ENCODE peak calls at places on chromosomes 7 and 10, in six cellular contexts. One of them, this sample, is unnamed. For H3K36me3 and H3K4me1, the result is how much of the 10 kb centered on the place peaks cover.

GRCh38 chr7:30348083-30348560 is 63.7 kb downstream of the ZNRF2 start:
- DNase-seq in uterus: no peak
- DNase-seq in Panc1: peak
- DNase-seq in upper lobe of right lung: no peak
- DNase-seq in SK-N-SH: no peak
- DNase-seq in lower lobe of right lung: no peak
- DNase-seq in this sample: no peak

GRCh38 chr7:26436996-26437547 is 145.4 kb downstream of the SNX10 start:
- DNase-seq in uterus: no peak
- DNase-seq in Panc1: no peak
- DNase-seq in upper lobe of right lung: no peak
- DNase-seq in SK-N-SH: no peak
- DNase-seq in lower lobe of right lung: no peak
- DNase-seq in this sample: no peak

GRCh38 chr10:29501692-29502091 is 133.1 kb downstream of the SVIL start:
- DNase-seq in uterus: no peak
- DNase-seq in Panc1: no peak
- DNase-seq in upper lobe of right lung: no peak
- DNase-seq in SK-N-SH: no peak
- DNase-seq in lower lobe of right lung: no peak
- DNase-seq in this sample: no peak

GRCh38 chr10:103493362-103493871 is at the start of gene NEURL1:
- DNase-seq in uterus: no peak
- DNase-seq in Panc1: no peak
- DNase-seq in upper lobe of right lung: no peak
- DNase-seq in SK-N-SH: peak
- DNase-seq in lower lobe of right lung: no peak
- DNase-seq in this sample: no peak

GRCh38 chr7:6148724-6149360 is 117.7 kb downstream of the ANKRD61 start:
- DNase-seq in uterus: no peak
- DNase-seq in Panc1: no peak
- DNase-seq in upper lobe of right lung: no peak
- DNase-seq in SK-N-SH: no peak
- DNase-seq in lower lobe of right lung: no peak
- DNase-seq in this sample: no peak

GRCh38 chr10:74013004-74013403 is 15.1 kb downstream of the VCL start:
- DNase-seq in uterus: no peak
- DNase-seq in Panc1: no peak
- DNase-seq in upper lobe of right lung: no peak
- DNase-seq in SK-N-SH: no peak
- DNase-seq in lower lobe of right lung: no peak
- DNase-seq in this sample: no peak

GRCh38 chr10:63115732-63116383 is 17.3 kb upstream of the NRBF2 start:
- DNase-seq in uterus: peak
- DNase-seq in Panc1: no peak
- DNase-seq in upper lobe of right lung: peak
- DNase-seq in SK-N-SH: no peak
- DNase-seq in lower lobe of right lung: peak
- DNase-seq in this sample: peak

GRCh38 chr10:101938316-101939272 is 95.0 kb upstream of the KCNIP2 start:
- DNase-seq in uterus: no peak
- DNase-seq in Panc1: peak
- DNase-seq in upper lobe of right lung: no peak
- DNase-seq in SK-N-SH: no peak
- DNase-seq in lower lobe of right lung: no peak
- DNase-seq in this sample: no peak

GRCh38 chr10:29966269-29966668 is 93.1 kb downstream of the JCAD start:
- DNase-seq in uterus: no peak
- DNase-seq in Panc1: no peak
- DNase-seq in upper lobe of right lung: no peak
- DNase-seq in SK-N-SH: no peak
- DNase-seq in lower lobe of right lung: no peak
- DNase-seq in this sample: peak

GRCh38 chr10:50431118-50431517 is 179.8 kb upstream of the ASAH2 start:
- DNase-seq in uterus: no peak
- DNase-seq in Panc1: no peak
- DNase-seq in upper lobe of right lung: no peak
- DNase-seq in SK-N-SH: no peak
- DNase-seq in lower lobe of right lung: no peak
- DNase-seq in this sample: no peak

GRCh38 chr7:101816499-101817030 is 861 bp upstream of the CUX1 start:
- DNase-seq in uterus: peak
- DNase-seq in Panc1: no peak
- DNase-seq in upper lobe of right lung: peak
- DNase-seq in SK-N-SH: peak
- DNase-seq in lower lobe of right lung: peak
- DNase-seq in this sample: peak

GRCh38 chr10:52752261-52752660 is 20.3 kb downstream of the MBL2 start:
- DNase-seq in uterus: no peak
- DNase-seq in Panc1: no peak
- DNase-seq in upper lobe of right lung: no peak
- DNase-seq in SK-N-SH: no peak
- DNase-seq in lower lobe of right lung: no peak
- DNase-seq in this sample: no peak

GRCh38 chr7:36039671-36040070 is 113.4 kb upstream of the EEPD1 start:
- DNase-seq in uterus: no peak
- DNase-seq in Panc1: no peak
- DNase-seq in upper lobe of right lung: no peak
- DNase-seq in SK-N-SH: no peak
- DNase-seq in lower lobe of right lung: no peak
- DNase-seq in this sample: no peak

GRCh38 chr10:73649876-73650536 is 5.8 kb downstream of the SYNPO2L start:
- DNase-seq in uterus: no peak
- DNase-seq in Panc1: no peak
- DNase-seq in upper lobe of right lung: no peak
- DNase-seq in SK-N-SH: no peak
- DNase-seq in lower lobe of right lung: no peak
- DNase-seq in this sample: no peak

GRCh38 chr10:98340261-98340675 is 72.3 kb upstream of the LOXL4 start:
- DNase-seq in uterus: no peak
- DNase-seq in Panc1: no peak
- DNase-seq in upper lobe of right lung: no peak
- DNase-seq in SK-N-SH: no peak
- DNase-seq in lower lobe of right lung: no peak
- DNase-seq in this sample: no peak

GRCh38 chr7:50591480-50592438 is 26.6 kb upstream of the DDC start:
- DNase-seq in uterus: no peak
- DNase-seq in Panc1: no peak
- DNase-seq in upper lobe of right lung: no peak
- DNase-seq in SK-N-SH: no peak
- DNase-seq in lower lobe of right lung: no peak
- DNase-seq in this sample: no peak

GRCh38 chr7:5607958-5608656 is 173.4 kb downstream of the RNF216 start:
- DNase-seq in uterus: no peak
- DNase-seq in Panc1: no peak
- DNase-seq in upper lobe of right lung: no peak
- DNase-seq in SK-N-SH: peak
- DNase-seq in lower lobe of right lung: no peak
- DNase-seq in this sample: no peak

GRCh38 chr7:102268635-102269034 is 18.0 kb upstream of the SH2B2 start:
- DNase-seq in uterus: no peak
- DNase-seq in Panc1: no peak
- DNase-seq in upper lobe of right lung: no peak
- DNase-seq in SK-N-SH: no peak
- DNase-seq in lower lobe of right lung: no peak
- DNase-seq in this sample: no peak

GRCh38 chr7:134016223-134016941 is 110.8 kb upstream of the LRGUK start:
- DNase-seq in uterus: no peak
- DNase-seq in Panc1: peak
- DNase-seq in upper lobe of right lung: no peak
- DNase-seq in SK-N-SH: peak
- DNase-seq in lower lobe of right lung: no peak
- DNase-seq in this sample: peak

GRCh38 chr7:97639036-97639435 is 92.8 kb upstream of the TAC1 start:
- DNase-seq in uterus: no peak
- DNase-seq in Panc1: no peak
- DNase-seq in upper lobe of right lung: no peak
- DNase-seq in SK-N-SH: no peak
- DNase-seq in lower lobe of right lung: no peak
- DNase-seq in this sample: no peak

DNA sequence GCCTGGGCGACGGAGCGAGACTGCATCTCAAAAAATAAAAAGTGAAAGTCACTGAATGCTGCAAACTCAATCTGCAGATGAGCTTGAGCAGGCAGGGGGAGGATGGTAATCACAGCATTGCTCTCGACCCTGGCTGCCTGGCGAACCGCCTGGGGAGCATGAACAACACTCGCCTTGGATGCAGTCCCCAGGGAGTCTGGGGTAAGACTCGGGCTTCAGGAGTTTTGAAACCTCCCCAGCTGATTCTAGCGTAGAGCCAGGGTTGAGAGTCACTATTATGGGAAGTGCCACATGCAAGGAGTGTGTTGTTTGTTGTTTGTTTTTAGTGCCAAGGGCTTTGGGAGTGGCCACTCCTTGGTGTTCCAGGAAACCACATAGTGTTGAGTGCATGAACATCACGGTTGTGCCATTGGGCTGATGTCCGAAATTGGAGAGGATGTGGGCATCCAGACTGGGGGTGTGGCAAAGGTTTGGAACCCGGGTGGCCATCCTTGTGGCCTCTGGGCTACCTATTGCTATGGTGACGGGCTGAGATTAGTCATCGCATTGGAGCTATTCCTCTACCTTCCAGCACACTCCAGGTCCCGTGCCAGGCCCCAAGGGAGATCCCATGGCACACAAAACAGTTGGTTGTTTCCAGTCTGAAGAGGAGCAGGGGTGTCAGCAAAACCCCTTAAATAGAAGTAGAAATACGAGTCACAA is 92.6 kb downstream of the RGS10 start:
- DNase-seq in uterus: peak
- DNase-seq in Panc1: no peak
- DNase-seq in upper lobe of right lung: peak
- DNase-seq in SK-N-SH: no peak
- DNase-seq in lower lobe of right lung: peak
- DNase-seq in this sample: no peak
- H3K36me3 ChIP-seq in uterus: under half
- H3K36me3 ChIP-seq in Panc1: under half
- H3K36me3 ChIP-seq in upper lobe of right lung: half or more
- H3K36me3 ChIP-seq in SK-N-SH: under half
- H3K36me3 ChIP-seq in lower lobe of right lung: half or more
- H3K36me3 ChIP-seq in this sample: under half

DNA sequence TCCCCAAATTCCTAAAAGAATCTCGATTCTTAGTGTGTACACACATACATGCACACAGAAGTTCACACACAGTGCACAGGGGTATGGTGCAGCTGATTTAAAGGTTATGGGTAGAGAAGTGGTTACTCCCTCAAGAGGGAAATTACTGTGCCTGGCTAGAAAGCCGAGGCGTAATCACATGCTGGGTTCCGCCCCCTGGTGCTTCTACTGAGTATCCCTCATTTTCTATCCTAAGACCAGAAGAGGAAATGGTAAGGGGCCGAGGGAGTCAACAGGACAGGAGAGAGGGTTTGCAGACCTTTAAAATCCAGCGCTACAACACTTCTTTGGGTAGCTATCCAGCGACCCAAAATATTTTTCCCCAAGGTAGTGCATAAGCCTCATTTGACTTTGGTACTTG is 147.3 kb upstream of the TMEM196 start:
- DNase-seq in uterus: no peak
- DNase-seq in Panc1: no peak
- DNase-seq in upper lobe of right lung: no peak
- DNase-seq in SK-N-SH: no peak
- DNase-seq in lower lobe of right lung: no peak
- DNase-seq in this sample: no peak
- H3K4me1 ChIP-seq in uterus: under half
- H3K4me1 ChIP-seq in Panc1: under half
- H3K4me1 ChIP-seq in upper lobe of right lung: under half
- H3K4me1 ChIP-seq in SK-N-SH: under half
- H3K4me1 ChIP-seq in lower lobe of right lung: under half
- H3K4me1 ChIP-seq in this sample: under half

GRCh38 chr7:149005427-149006344 is 22.6 kb downstream of the PDIA4 start:
- DNase-seq in uterus: peak
- DNase-seq in Panc1: no peak
- DNase-seq in upper lobe of right lung: peak
- DNase-seq in SK-N-SH: peak
- DNase-seq in lower lobe of right lung: peak
- DNase-seq in this sample: peak

GRCh38 chr7:149004405-149005370 is 23.6 kb downstream of the PDIA4 start:
- DNase-seq in uterus: no peak
- DNase-seq in Panc1: no peak
- DNase-seq in upper lobe of right lung: no peak
- DNase-seq in SK-N-SH: no peak
- DNase-seq in lower lobe of right lung: no peak
- DNase-seq in this sample: no peak

GRCh38 chr7:149007146-149007545 is 21.2 kb downstream of the PDIA4 start:
- DNase-seq in uterus: no peak
- DNase-seq in Panc1: no peak
- DNase-seq in upper lobe of right lung: peak
- DNase-seq in SK-N-SH: no peak
- DNase-seq in lower lobe of right lung: no peak
- DNase-seq in this sample: no peak

GRCh38 chr7:149007615-149008014 is 20.7 kb downstream of the PDIA4 start:
- DNase-seq in uterus: no peak
- DNase-seq in Panc1: no peak
- DNase-seq in upper lobe of right lung: peak
- DNase-seq in SK-N-SH: no peak
- DNase-seq in lower lobe of right lung: no peak
- DNase-seq in this sample: no peak

GRCh38 chr7:149006345-149006725 is 22.0 kb downstream of the PDIA4 start:
- DNase-seq in uterus: no peak
- DNase-seq in Panc1: no peak
- DNase-seq in upper lobe of right lung: no peak
- DNase-seq in SK-N-SH: no peak
- DNase-seq in lower lobe of right lung: no peak
- DNase-seq in this sample: no peak
- TF ChIP-seq CTCF in uterus: no peak
- TF ChIP-seq CTCF in Panc1: no peak
- TF ChIP-seq CTCF in upper lobe of right lung: no peak
- TF ChIP-seq CTCF in SK-N-SH: no peak
- TF ChIP-seq CTCF in lower lobe of right lung: no peak
- TF ChIP-seq CTCF in this sample: no peak

DNA sequence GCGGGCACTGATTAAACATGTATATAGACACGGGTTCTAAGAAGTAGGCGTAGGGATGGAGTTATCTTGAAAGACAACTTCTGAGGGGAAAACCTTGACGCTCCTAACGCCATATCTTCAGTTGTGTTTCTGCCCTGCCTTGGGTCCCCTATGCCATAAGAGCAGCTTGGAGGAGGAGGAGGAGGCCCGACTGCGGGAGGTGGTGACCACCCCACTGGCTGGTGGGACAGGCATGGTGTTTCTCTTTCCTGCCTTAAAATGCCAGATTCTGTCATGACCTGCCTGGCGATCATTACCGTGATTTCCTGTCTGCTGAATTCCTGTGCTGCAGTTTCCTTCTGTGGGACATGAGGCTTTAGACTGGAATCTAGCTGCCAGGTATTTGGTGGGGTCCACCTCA is 15.9 kb downstream of the ZNF783 start:
- DNase-seq in uterus: no peak
- DNase-seq in Panc1: no peak
- DNase-seq in upper lobe of right lung: no peak
- DNase-seq in SK-N-SH: no peak
- DNase-seq in lower lobe of right lung: no peak
- DNase-seq in this sample: no peak
- H3K36me3 ChIP-seq in uterus: under half
- H3K36me3 ChIP-seq in Panc1: under half
- H3K36me3 ChIP-seq in upper lobe of right lung: half or more
- H3K36me3 ChIP-seq in SK-N-SH: under half
- H3K36me3 ChIP-seq in lower lobe of right lung: half or more
- H3K36me3 ChIP-seq in this sample: under half

GRCh38 chr10:47299989-47300931 is at the start of gene GDF10:
- DNase-seq in uterus: no peak
- DNase-seq in Panc1: no peak
- DNase-seq in upper lobe of right lung: no peak
- DNase-seq in SK-N-SH: peak
- DNase-seq in lower lobe of right lung: no peak
- DNase-seq in this sample: no peak
- H3K4me1 ChIP-seq in uterus: under half
- H3K4me1 ChIP-seq in Panc1: under half
- H3K4me1 ChIP-seq in upper lobe of right lung: under half
- H3K4me1 ChIP-seq in SK-N-SH: under half
- H3K4me1 ChIP-seq in lower lobe of right lung: under half
- H3K4me1 ChIP-seq in this sample: under half